ENCODE peak calls at places on chromosomes 11 and 22, in five cellular contexts. M, I, J, X and A are unnamed samples.

GRCh38 chr11:70251583-70252285 is 18.8 kb upstream of the PPFIA1 start:
- DNase-seq in M (no peak), I (no peak), J (no peak), X (no peak), A (no peak)

GRCh38 chr22:43237280-43237679 is 50.3 kb upstream of the TTLL12 start:
- DNase-seq in M (no peak), I (no peak), J (no peak), X (no peak), A (no peak)

GRCh38 chr11:26578998-26579635 is 7.1 kb upstream of the MUC15 start:
- DNase-seq in M (no peak), I (no peak), J (no peak), X (no peak), A (no peak)

GRCh38 chr22:44188316-44188715 is 7.6 kb downstream of the PARVG start:
- DNase-seq in M (no peak), I (no peak), J (no peak), X (no peak), A (no peak)

GRCh38 chr22:24370426-24370825 is 57.0 kb upstream of the ADORA2A start:
- DNase-seq in M (no peak), I (no peak), J (no peak), X (no peak), A (no peak)

GRCh38 chr11:86637976-86638375 is 34.4 kb downstream of the ME3 start:
- DNase-seq in M (peak; percentile 49), I (no peak), J (no peak), X (no peak), A (no peak)

GRCh38 chr11:105968021-105968697 is 53.9 kb downstream of the MSANTD4 start:
- DNase-seq in M (peak; percentile 70), I (no peak), J (no peak), X (no peak), A (no peak)

GRCh38 chr22:31286360-31287255 is 5.7 kb downstream of the PIK3IP1 start:
- DNase-seq in M (no peak), I (no peak), J (no peak), X (no peak), A (no peak)

GRCh38 chr22:22195265-22196017 is 49.1 kb upstream of the VPREB1 start:
- DNase-seq in M (peak; percentile 37), I (peak; percentile 81), J (peak; percentile 92), X (peak; percentile 72), A (no peak)

GRCh38 chr11:120566176-120566575 is 54.6 kb downstream of the GRIK4 start:
- DNase-seq in M (peak; percentile 54), I (peak; percentile 65), J (no peak), X (no peak), A (no peak)

GRCh38 chr11:78465169-78465942 is 47.7 kb upstream of the GAB2 start:
- DNase-seq in M (no peak), I (no peak), J (peak; percentile 86), X (no peak), A (no peak)

GRCh38 chr11:2447951-2448650 is 3.3 kb downstream of the KCNQ1 start:
- DNase-seq in M (no peak), I (no peak), J (peak; percentile 83), X (no peak), A (peak; percentile 37)

GRCh38 chr11:116544721-116545120 is 228.1 kb downstream of the BUD13 start:
- DNase-seq in M (no peak), I (no peak), J (no peak), X (no peak), A (peak; percentile 14)

GRCh38 chr11:134819026-134819425 is 407.0 kb upstream of the B3GAT1 start:
- DNase-seq in M (no peak), I (no peak), J (no peak), X (no peak), A (no peak)

GRCh38 chr11:78740175-78741161 is 165.8 kb upstream of the NARS2 start:
- DNase-seq in M (no peak), I (no peak), J (no peak), X (no peak), A (no peak)

GRCh38 chr22:37778370-37779009 is 29.2 kb upstream of the GCAT start:
- DNase-seq in M (no peak), I (no peak), J (no peak), X (no peak), A (no peak)

GRCh38 chr11:11451501-11452005 is 98.5 kb upstream of the CSNK2A3 start:
- DNase-seq in M (peak; percentile 24), I (peak; percentile 46), J (no peak), X (no peak), A (no peak)

GRCh38 chr22:37018815-37019308 is 385 bp downstream of the TST start:
- DNase-seq in M (peak; percentile 55), I (no peak), J (peak; percentile 81), X (no peak), A (peak; percentile 84)

GRCh38 chr11:74493816-74494630 is 499 bp upstream of the LIPT2 start:
- DNase-seq in M (peak; percentile 47), I (peak; percentile 22), J (no peak), X (no peak), A (no peak)

GRCh38 chr22:25668437-25668836 is 73.6 kb upstream of the MYO18B start:
- DNase-seq in M (peak; percentile 52), I (no peak), J (no peak), X (no peak), A (peak; percentile 71)

GRCh38 chr22:36913431-36914382 is at the start of gene CSF2RB:
- DNase-seq in M (no peak), I (no peak), J (peak; percentile 91), X (no peak), A (no peak)

GRCh38 chr22:46902998-46903916 is 140.8 kb downstream of the TBC1D22A start:
- DNase-seq in M (no peak), I (no peak), J (no peak), X (no peak), A (peak; percentile 65)

GRCh38 chr11:94771390-94771789 is 3.2 kb downstream of the AMOTL1 start:
- DNase-seq in M (no peak), I (no peak), J (no peak), X (no peak), A (no peak)

DNA sequence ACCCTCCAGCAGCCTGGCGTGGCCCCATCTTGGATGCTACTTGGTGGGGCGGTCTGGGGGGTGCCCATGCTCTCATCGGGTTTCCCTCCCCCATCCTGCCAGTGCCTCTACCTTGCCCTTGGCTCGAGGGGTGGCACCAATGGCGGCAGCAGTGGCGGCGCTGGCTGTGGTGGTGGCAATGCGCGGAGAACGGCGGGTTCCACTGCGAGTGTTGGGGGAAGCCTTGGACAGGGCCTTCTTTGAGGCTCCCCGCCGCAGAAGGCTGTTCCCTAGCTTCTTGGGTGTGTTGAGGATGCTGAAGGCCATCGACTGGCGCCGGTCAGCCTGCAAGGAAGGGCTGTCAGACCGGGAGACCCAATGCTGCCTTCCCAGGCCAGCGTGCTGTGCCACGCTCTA is 5.1 kb downstream of the IL18BP start:
- DNase-seq in M (no peak), I (no peak), J (no peak), X (peak; percentile 44), A (no peak)
- TF ChIP-seq POLR2A in M (no peak), I (no peak), J (no peak), X (no peak), A (no peak)

GRCh38 chr22:35454416-35455054 is 54.6 kb downstream of the MCM5 start:
- DNase-seq in M (no peak), I (no peak), J (no peak), X (no peak), A (no peak)
- TF ChIP-seq CTCF in M (no peak), I (no peak), J (no peak), X (no peak), A (no peak)

GRCh38 chr11:22680628-22681027 is 14.2 kb downstream of the GAS2 start:
- DNase-seq in M (no peak), I (no peak), J (no peak), X (no peak), A (no peak)

GRCh38 chr11:22671751-22672150 is 5.3 kb downstream of the GAS2 start:
- DNase-seq in M (peak; percentile 3), I (no peak), J (no peak), X (no peak), A (no peak)

GRCh38 chr11:22681281-22681812 is 14.9 kb downstream of the GAS2 start:
- DNase-seq in M (no peak), I (no peak), J (no peak), X (no peak), A (no peak)

GRCh38 chr11:22674470-22675426 is 8.3 kb downstream of the GAS2 start:
- DNase-seq in M (no peak), I (no peak), J (no peak), X (no peak), A (no peak)

DNA sequence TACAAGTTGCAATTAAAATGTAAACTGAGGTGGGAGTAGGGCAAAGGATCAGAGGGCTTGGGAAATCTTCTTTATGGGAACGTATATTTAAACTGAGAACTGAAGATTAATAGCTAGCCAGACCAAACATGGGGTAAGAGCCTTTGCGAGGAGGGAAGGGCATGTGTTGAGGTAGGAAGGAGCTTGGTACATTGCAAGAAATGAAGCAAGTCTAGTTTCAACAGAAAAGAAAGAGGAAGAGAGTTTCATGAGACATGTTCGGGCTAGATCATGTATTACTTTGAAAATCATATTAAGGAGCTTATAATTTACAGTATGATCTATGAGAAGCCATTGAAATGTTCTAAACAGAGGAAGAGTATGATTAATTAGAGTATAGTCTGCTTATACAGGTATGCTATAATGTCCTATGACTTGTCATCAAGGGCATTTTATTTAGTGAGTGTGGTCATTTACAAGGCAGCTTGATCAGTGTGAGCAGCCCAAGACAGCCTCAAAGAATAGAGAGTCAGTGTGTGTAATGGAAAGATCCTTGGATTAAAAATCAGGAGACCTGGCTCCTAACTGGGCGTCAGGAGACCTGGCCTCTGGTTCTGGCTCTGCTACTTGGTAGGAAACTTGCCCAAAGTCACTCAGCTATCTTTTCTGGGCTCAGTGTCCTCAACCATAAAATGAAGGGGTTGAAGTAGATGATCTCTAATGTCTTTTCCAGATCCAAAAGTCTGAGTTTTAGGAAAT is 10.9 kb downstream of the GAS2 start:
- DNase-seq in M (no peak), I (no peak), J (no peak), X (no peak), A (no peak)
- H3K27ac ChIP-seq in M (no peak overlapping the region), I (no peak overlapping the region), J (no peak overlapping the region), X (no peak overlapping the region), A (no peak overlapping the region)

GRCh38 chr11:129375731-129376657 is at the start of gene BARX2:
- DNase-seq in M (peak; percentile 54), I (peak; percentile 26), J (no peak), X (peak; percentile 70), A (no peak)
- TF ChIP-seq POLR2A in M (no peak), I (no peak), J (no peak), X (no peak), A (no peak)

GRCh38 chr11:1197886-1198765 is 24.7 kb upstream of the MUC5B start:
- DNase-seq in M (no peak), I (no peak), J (peak; percentile 62), X (peak; percentile 45), A (peak; percentile 71)
- TF ChIP-seq CTCF in M (no peak), I (peak; percentile 19), J (no peak), X (no peak), A (no peak)